ENCODE peak calls at places on chromosomes 11 and 22, in nine cellular contexts. C, D, B, L, Y, H, O, U and X are unnamed samples.

GRCh38 chr11:46001427-46002049 is 79.1 kb downstream of the LARGE2 start:
- DNase-seq in Y (no peak), B (no peak), C (no peak), H (no peak), U (no peak), O (no peak), D (no peak), L (no peak), X (no peak)

GRCh38 chr11:121418625-121419114 is 33.4 kb upstream of the SORL1 start:
- DNase-seq in B (peak; percentile 21), U (peak; percentile 80), O (no peak), D (peak; percentile 36), L (no peak), H (peak; percentile 49), Y (no peak), C (peak; percentile 59), X (no peak)

GRCh38 chr22:49324527-49325491 is 502.9 kb downstream of the BRD1 start:
- DNase-seq in D (no peak), L (no peak), O (no peak), H (no peak), U (peak; percentile 13), Y (peak; percentile 22), B (no peak), C (no peak), X (no peak)

GRCh38 chr11:28743101-28743550 is 634.9 kb downstream of the METTL15 start:
- DNase-seq in O (no peak), D (no peak), H (no peak), U (no peak), L (no peak), Y (no peak), B (no peak), C (no peak), X (no peak)

GRCh38 chr11:69615545-69616278 is 25.2 kb upstream of the CCND1 start:
- DNase-seq in C (no peak), U (no peak), D (no peak), L (no peak), O (no peak), Y (no peak), B (no peak), H (no peak), X (no peak)

GRCh38 chr22:38315801-38316339 is 1.4 kb downstream of the CSNK1E start:
- DNase-seq in L (no peak), U (no peak), C (no peak), H (no peak), Y (no peak), B (no peak), O (no peak), D (no peak), X (no peak)

GRCh38 chr11:130315354-130315970 is 745 bp upstream of the ZBTB44 start:
- DNase-seq in C (peak; percentile 32), O (no peak), U (peak; percentile 11), D (peak; percentile 50), H (peak; percentile 49), B (peak; percentile 19), L (peak; percentile 71), Y (peak; percentile 48), X (peak; percentile 21)

GRCh38 chr11:114257621-114258558 is 38.3 kb upstream of the NNMT start:
- DNase-seq in L (peak; percentile 86), O (peak; percentile 32), C (peak; percentile 74), U (no peak), Y (no peak), B (peak; percentile 77), D (no peak), H (no peak), X (peak; percentile 84)

GRCh38 chr11:78419327-78419726 is 1.7 kb upstream of the GAB2 start:
- DNase-seq in Y (peak; percentile 42), L (peak; percentile 90), C (peak; percentile 77), D (peak; percentile 48), O (no peak), H (no peak), B (peak; percentile 79), U (peak; percentile 49), X (peak; percentile 75)

GRCh38 chr11:84775503-84775902 is 851.6 kb downstream of the DLG2 start:
- DNase-seq in O (no peak), Y (no peak), C (no peak), L (no peak), B (no peak), D (no peak), U (no peak), H (no peak), X (no peak)

GRCh38 chr11:84780689-84781293 is 846.4 kb downstream of the DLG2 start:
- DNase-seq in O (no peak), B (no peak), U (no peak), L (no peak), D (no peak), Y (no peak), H (no peak), C (no peak), X (no peak)
- TF ChIP-seq CTCF in O (peak; percentile 54), B (peak; percentile 40), U (peak; percentile 43), L (peak; percentile 40), D (peak; percentile 34), Y (no peak), H (no peak), C (peak; percentile 21), X (no peak)

GRCh38 chr22:29060251-29060650 is 1.4 kb downstream of the C22orf31 start:
- DNase-seq in B (no peak), C (no peak), D (no peak), H (no peak), L (no peak), U (no peak), Y (no peak), O (no peak), X (no peak)

GRCh38 chr22:29065468-29066190 is 4.0 kb upstream of the C22orf31 start:
- DNase-seq in B (no peak), D (no peak), Y (no peak), O (no peak), H (no peak), L (no peak), C (no peak), U (no peak), X (no peak)

GRCh38 chr22:29060931-29061330 is 700 bp downstream of the C22orf31 start:
- DNase-seq in Y (no peak), D (no peak), L (no peak), H (no peak), U (no peak), B (no peak), O (no peak), C (no peak), X (no peak)

GRCh38 chr22:29062286-29062949 is 787 bp upstream of the C22orf31 start:
- DNase-seq in L (no peak), O (no peak), Y (no peak), B (no peak), H (no peak), C (no peak), U (no peak), D (no peak), X (no peak)

DNA sequence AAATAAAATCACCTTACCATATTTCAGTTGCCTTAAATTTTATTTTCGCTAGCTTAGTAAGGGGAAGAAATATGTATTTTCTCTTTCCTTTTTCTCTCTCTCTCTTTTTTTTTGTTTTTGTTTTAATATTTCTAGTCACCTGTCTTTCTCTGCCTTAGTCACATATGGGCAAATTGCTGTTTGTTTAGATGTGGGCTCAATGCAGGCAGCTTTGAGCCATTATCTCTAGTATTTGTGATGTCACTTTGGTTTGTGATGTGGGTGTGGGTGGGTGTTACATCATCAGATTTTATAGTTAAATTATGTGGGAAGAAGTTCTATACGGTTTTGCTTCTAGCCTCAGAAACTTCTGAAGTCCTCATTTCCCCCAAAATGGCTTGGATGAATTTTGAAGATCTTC is at the start of gene C22orf31:
- DNase-seq in H (no peak), Y (no peak), B (no peak), C (no peak), L (no peak), D (no peak), O (no peak), U (no peak), X (no peak)
- H3K4me1 ChIP-seq in H (peaks cover 2% of the 10 kb centered on the region), Y (no peaks in the 10 kb centered on the region), B (no peaks in the 10 kb centered on the region), C (no peaks in the 10 kb centered on the region), L (no peaks in the 10 kb centered on the region), D (no peaks in the 10 kb centered on the region), O (no peaks in the 10 kb centered on the region), U (peaks cover 21% of the 10 kb centered on the region), X (no peaks in the 10 kb centered on the region)

GRCh38 chr11:86202013-86202336 is 42.6 kb upstream of the EED start:
- DNase-seq in B (no peak), C (no peak), U (peak; percentile 10), D (no peak), O (no peak), Y (no peak), H (no peak), L (no peak), X (no peak)
- H3K4me3 ChIP-seq in B (no peak overlapping the region), C (peak overlapping the region; percentile 46), U (peak overlapping the region; percentile 25), D (no peak overlapping the region), O (peak overlapping the region; percentile 45), Y (peak overlapping the region; percentile 36), H (peak overlapping the region; percentile 26), L (peak overlapping the region; percentile 38), X (no peak overlapping the region)

GRCh38 chr11:34492806-34493414 is 20.7 kb downstream of the ELF5 start:
- DNase-seq in B (peak; percentile 67), C (no peak), Y (peak; percentile 74), U (peak; percentile 50), O (peak; percentile 46), D (peak; percentile 53), H (peak; percentile 35), L (no peak), X (peak; percentile 44)
- TF ChIP-seq CTCF in B (peak; percentile 69), C (peak; percentile 77), Y (no peak), U (peak; percentile 82), O (peak; percentile 49), D (peak; percentile 64), H (peak; percentile 42), L (peak; percentile 56), X (peak; percentile 50)

GRCh38 chr11:8328848-8329330 is 65.2 kb upstream of the LMO1 start:
- DNase-seq in D (peak; percentile 85), B (peak; percentile 97), C (peak; percentile 88), U (peak; percentile 65), Y (peak; percentile 81), O (peak; percentile 85), L (peak; percentile 84), H (peak; percentile 32), X (peak; percentile 40)

GRCh38 chr11:8329336-8329735 is 65.7 kb upstream of the LMO1 start:
- DNase-seq in B (no peak), C (no peak), U (no peak), L (no peak), D (no peak), Y (no peak), O (no peak), H (no peak), X (no peak)

GRCh38 chr11:8330416-8330815 is 66.7 kb upstream of the LMO1 start:
- DNase-seq in U (no peak), D (no peak), O (no peak), H (no peak), L (no peak), Y (no peak), B (no peak), C (no peak), X (no peak)

GRCh38 chr11:8330896-8331295 is 67.2 kb upstream of the LMO1 start:
- DNase-seq in Y (no peak), C (no peak), D (no peak), U (no peak), B (no peak), O (no peak), H (no peak), L (no peak), X (no peak)

DNA sequence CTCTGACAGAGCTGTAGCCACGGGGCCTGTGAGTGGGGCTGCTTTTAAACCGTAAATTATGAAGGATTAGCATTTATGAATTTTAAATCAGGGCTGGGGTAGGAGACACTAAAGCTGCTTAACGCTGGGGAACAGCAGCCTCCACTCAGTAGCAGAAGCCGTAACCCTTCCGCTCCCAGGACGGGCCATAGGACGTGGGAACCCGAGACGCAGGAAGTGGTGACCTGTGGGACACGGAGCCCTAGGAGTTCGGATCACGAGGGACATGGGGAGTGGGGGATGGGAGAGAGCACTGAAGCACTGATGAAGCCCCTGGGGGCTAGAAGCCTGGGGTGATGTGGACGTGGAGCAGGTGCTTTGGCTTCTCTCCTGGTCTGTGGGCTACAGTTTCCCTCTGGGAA is 66.3 kb upstream of the LMO1 start:
- DNase-seq in C (no peak), D (no peak), U (no peak), Y (no peak), H (no peak), L (no peak), B (no peak), O (no peak), X (no peak)
- H3K4me1 ChIP-seq in C (peaks cover 5% of the 10 kb centered on the region), D (no peaks in the 10 kb centered on the region), U (no peaks in the 10 kb centered on the region), Y (peaks cover 21% of the 10 kb centered on the region), H (no peaks in the 10 kb centered on the region), L (no peaks in the 10 kb centered on the region), B (no peaks in the 10 kb centered on the region), O (peaks cover 5% of the 10 kb centered on the region), X (no peaks in the 10 kb centered on the region)